ENCODE peak calls at places on chromosomes 4 and X, in four cellular contexts. W is transverse colon, C is esophagus muscularis mucosa, K is stomach. B is an unnamed sample.

GRCh38 chr4:155403886-155404285 is 27.1 kb upstream of the MAP9 start:
- DNase-seq in W (no peak), C (peak; percentile 3), K (no peak), B (no peak)

GRCh38 chr4:73275318-73275654 is 16.7 kb upstream of the ANKRD17 start:
- DNase-seq in W (no peak), C (no peak), K (no peak), B (no peak)

GRCh38 chr4:130675262-130675661 is 1579.3 kb downstream of the C4orf33 start:
- DNase-seq in W (no peak), C (no peak), K (no peak), B (no peak)

GRCh38 chr4:184288451-184289178 is 70.9 kb upstream of the ENPP6 start:
- DNase-seq in W (peak; percentile 48), C (peak; percentile 78), K (peak; percentile 51), B (no peak)

GRCh38 chr4:47662975-47663374 is 174.9 kb downstream of the CORIN start:
- DNase-seq in W (no peak), C (no peak), K (no peak), B (no peak)

GRCh38 chr4:134628074-134628473 is 426.5 kb upstream of the PABPC4L start:
- DNase-seq in W (no peak), C (no peak), K (no peak), B (no peak)

GRCh38 chr4:2186865-2187172 is 55.1 kb downstream of the HAUS3 start:
- DNase-seq in W (no peak), C (no peak), K (no peak), B (no peak)

GRCh38 chr4:179095585-179096228 is 1653.5 kb upstream of the AGA start:
- DNase-seq in W (no peak), C (no peak), K (no peak), B (no peak)

GRCh38 chrX:8738588-8739189 is 6.8 kb upstream of the ANOS1 start:
- DNase-seq in W (peak; percentile 22), C (no peak), K (peak; percentile 59), B (no peak)

GRCh38 chrX:49172280-49172780 is 632 bp downstream of the PLP2 start:
- DNase-seq in W (peak; percentile 85), C (no peak), K (peak; percentile 74), B (peak; percentile 90)

GRCh38 chr4:46032061-46032460 is 91.8 kb downstream of the GABRG1 start:
- DNase-seq in W (no peak), C (no peak), K (no peak), B (no peak)

GRCh38 chrX:124518888-124519287 is 172.5 kb downstream of the SH2D1A start:
- DNase-seq in W (no peak), C (no peak), K (no peak), B (no peak)

GRCh38 chrX:85561216-85561615 is 181.8 kb upstream of the POF1B start:
- DNase-seq in W (no peak), C (no peak), K (no peak), B (no peak)

GRCh38 chr4:30720021-30720655 is at the start of gene PCDH7:
- DNase-seq in W (peak; percentile 14), C (no peak), K (peak; percentile 37), B (peak; percentile 77)

GRCh38 chrX:111830561-111830960 is 45.4 kb upstream of the TRPC5OS start:
- DNase-seq in W (no peak), C (no peak), K (no peak), B (no peak)

GRCh38 chr4:105058177-105058812 is 88.4 kb upstream of the TET2 start:
- DNase-seq in W (no peak), C (no peak), K (no peak), B (no peak)

GRCh38 chr4:156547439-156547838 is 424.2 kb downstream of the PDGFC start:
- DNase-seq in W (no peak), C (no peak), K (no peak), B (no peak)

GRCh38 chr4:134243742-134244713 is 42.4 kb upstream of the PABPC4L start:
- DNase-seq in W (no peak), C (no peak), K (no peak), B (peak; percentile 50)

GRCh38 chrX:95764972-95765451 is 919.6 kb upstream of the DIAPH2 start:
- DNase-seq in W (no peak), C (no peak), K (no peak), B (no peak)

GRCh38 chr4:138761638-138762205 is 253.9 kb upstream of the NOCT start:
- DNase-seq in W (no peak), C (no peak), K (no peak), B (no peak)

DNA sequence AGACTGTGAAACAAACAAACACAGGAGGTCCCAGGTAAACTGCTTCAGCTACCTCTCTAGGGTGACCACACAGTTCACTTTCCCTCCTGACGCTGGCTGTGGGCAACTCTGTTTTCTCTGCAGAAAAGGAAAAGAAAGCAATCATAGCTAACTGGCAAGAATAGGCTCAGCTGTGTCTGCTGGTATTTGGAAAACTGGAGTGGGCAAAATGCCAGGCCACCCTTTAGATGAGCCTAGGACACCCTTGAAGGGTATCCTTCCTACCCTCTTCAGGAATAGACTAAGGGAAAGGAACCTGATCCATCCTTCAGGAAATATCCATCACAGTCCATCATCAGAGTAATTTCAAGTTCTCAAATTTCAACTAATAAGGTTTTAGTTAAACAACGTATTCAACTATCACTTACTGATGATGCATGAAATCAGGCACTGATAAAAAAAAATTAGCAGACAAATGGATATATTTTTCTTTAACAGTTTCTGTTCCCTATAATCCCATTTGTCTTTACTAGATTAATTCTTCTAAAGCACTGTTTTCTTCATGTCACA is 60.9 kb downstream of the CAMK2D start:
- DNase-seq in W (no peak), C (no peak), K (no peak), B (no peak)
- H3K4me1 ChIP-seq in W (no peaks in the 10 kb centered on the region), C (peaks cover 10% of the 10 kb centered on the region), K (peaks cover 14% of the 10 kb centered on the region), B (peaks cover 8% of the 10 kb centered on the region)

GRCh38 chrX:29229802-29230201 is 642.6 kb downstream of the IL1RAPL1 start:
- DNase-seq in W (no peak), C (no peak), K (no peak), B (no peak)

GRCh38 chrX:29225670-29226069 is 638.4 kb downstream of the IL1RAPL1 start:
- DNase-seq in W (no peak), C (no peak), K (no peak), B (no peak)
- TF ChIP-seq POLR2AphosphoS5 in W (no peak), C (no peak), K (no peak), B (no peak)

DNA sequence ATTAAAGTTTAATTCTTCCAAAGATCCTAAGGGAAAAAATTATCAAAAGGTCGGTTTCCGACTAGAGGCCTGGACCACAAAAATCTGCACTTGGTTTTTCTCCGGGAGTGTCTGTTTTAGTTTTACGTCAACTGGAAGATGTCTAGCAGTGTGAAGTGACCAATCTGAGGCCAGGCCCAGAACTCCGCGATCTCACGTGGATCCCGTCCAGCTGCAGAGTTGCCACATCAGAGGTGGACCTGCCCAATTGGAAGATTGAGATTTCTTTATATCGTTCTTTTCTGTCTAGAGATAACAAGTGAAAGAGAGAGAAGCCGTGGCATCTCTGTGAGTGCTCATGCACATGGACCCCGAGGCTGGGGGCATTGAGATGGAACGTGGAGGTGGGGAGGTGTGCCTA is 115.8 kb downstream of the AFF1 start:
- DNase-seq in W (no peak), C (peak; percentile 89), K (no peak), B (no peak)
- H3K4me1 ChIP-seq in W (peaks cover 20% of the 10 kb centered on the region), C (peaks cover 85% of the 10 kb centered on the region), K (peaks cover 82% of the 10 kb centered on the region), B (peaks cover 81% of the 10 kb centered on the region)

GRCh38 chr4:10099521-10100325 is 16.9 kb downstream of the WDR1 start:
- DNase-seq in W (no peak), C (no peak), K (no peak), B (no peak)
- TF ChIP-seq POLR2AphosphoS5 in W (no peak), C (no peak), K (no peak), B (no peak)